ENCODE peak calls at places on chromosome 2, in eight cellular contexts. T is HTR-8/SVneo; Z is T-helper 2 cell; B is cardiac muscle cell; M is colonic mucosa; G is ACHN; U is stimulated activated CD4-positive, alpha-beta T cell treated with anti-CD3 and anti-CD28 coated beads, Interleukin-12 subunit alpha, Interleukin-12 subunit beta, amount 100 ng/mL, for 48 hours; W is NCI-H2081. Y is an unnamed sample.

GRCh38 chr2:45843136-45843535 is 191.7 kb downstream of the PRKCE start:
- DNase-seq in T (no peak), Z (no peak), B (no peak), M (no peak), G (no peak), U (no peak), W (no peak), Y (no peak)

GRCh38 chr2:190794466-190795184 is 86.0 kb upstream of the GLS start:
- DNase-seq in T (no peak), Z (no peak), B (no peak), M (no peak), G (no peak), U (no peak), W (no peak), Y (peak)

GRCh38 chr2:129711816-129712420 is 267.5 kb upstream of the RAB6C start:
- DNase-seq in T (no peak), Z (no peak), B (no peak), M (no peak), G (peak), U (no peak), W (no peak), Y (peak)

GRCh38 chr2:121880283-121880682 is 124.8 kb downstream of the TSN start:
- DNase-seq in T (no peak), Z (no peak), B (peak), M (no peak), G (no peak), U (no peak), W (no peak), Y (no peak)

GRCh38 chr2:25632396-25632795 is 41.0 kb downstream of the DTNB start:
- DNase-seq in T (no peak), Z (no peak), B (no peak), M (no peak), G (no peak), U (no peak), W (no peak), Y (no peak)

GRCh38 chr2:120473522-120474271 is 127.8 kb downstream of the INHBB start:
- DNase-seq in T (no peak), Z (no peak), B (no peak), M (peak), G (no peak), U (no peak), W (no peak), Y (no peak)

GRCh38 chr2:68190991-68191731 is 33.5 kb downstream of the PNO1 start:
- DNase-seq in T (no peak), Z (no peak), B (no peak), M (no peak), G (peak), U (no peak), W (no peak), Y (no peak)

GRCh38 chr2:67945976-67946375 is 116.8 kb downstream of the C1D start:
- DNase-seq in T (no peak), Z (no peak), B (no peak), M (no peak), G (no peak), U (no peak), W (no peak), Y (no peak)

GRCh38 chr2:167187910-167188595 is 299.8 kb downstream of the XIRP2 start:
- DNase-seq in T (no peak), Z (no peak), B (no peak), M (no peak), G (no peak), U (no peak), W (no peak), Y (no peak)

GRCh38 chr2:2103320-2103719 is 227.8 kb downstream of the MYT1L start:
- DNase-seq in T (no peak), Z (no peak), B (no peak), M (no peak), G (no peak), U (no peak), W (no peak), Y (no peak)

GRCh38 chr2:186544255-186544675 is 45.6 kb upstream of the ITGAV start:
- DNase-seq in T (peak), Z (no peak), B (peak), M (no peak), G (peak), U (no peak), W (no peak), Y (peak)

GRCh38 chr2:188348974-188349500 is 57.4 kb downstream of the GULP1 start:
- DNase-seq in T (no peak), Z (no peak), B (no peak), M (no peak), G (no peak), U (no peak), W (no peak), Y (no peak)

GRCh38 chr2:178863856-178864620 is 56.8 kb upstream of the TTN start:
- DNase-seq in T (no peak), Z (no peak), B (peak), M (peak), G (no peak), U (no peak), W (peak), Y (no peak)

GRCh38 chr2:121075641-121076500 is 209.1 kb downstream of the TFCP2L1 start:
- DNase-seq in T (no peak), Z (no peak), B (no peak), M (no peak), G (peak), U (no peak), W (peak), Y (no peak)

GRCh38 chr2:69755862-69756467 is 14.0 kb downstream of the ANXA4 start:
- DNase-seq in T (peak), Z (no peak), B (no peak), M (peak), G (peak), U (no peak), W (no peak), Y (peak)

GRCh38 chr2:74070991-74071390 is 76.7 kb downstream of the BOLA3 start:
- DNase-seq in T (no peak), Z (no peak), B (no peak), M (no peak), G (no peak), U (no peak), W (no peak), Y (no peak)

GRCh38 chr2:165293439-165294420 is 54.5 kb downstream of the SCN2A start:
- DNase-seq in T (peak), Z (peak), B (peak), M (peak), G (peak), U (no peak), W (peak), Y (peak)

GRCh38 chr2:33051586-33052385 is 105.0 kb downstream of the LTBP1 start:
- DNase-seq in T (no peak), Z (no peak), B (no peak), M (no peak), G (no peak), U (no peak), W (no peak), Y (no peak)

GRCh38 chr2:236947896-236948295 is 137.8 kb upstream of the COPS8 start:
- DNase-seq in T (no peak), Z (no peak), B (no peak), M (peak), G (no peak), U (no peak), W (no peak), Y (no peak)

GRCh38 chr2:58521803-58522602 is 280.9 kb upstream of the FANCL start:
- DNase-seq in T (no peak), Z (no peak), B (no peak), M (no peak), G (no peak), U (no peak), W (peak), Y (no peak)

GRCh38 chr2:73938761-73939352 is 12.2 kb downstream of the DGUOK start:
- DNase-seq in T (no peak), Z (no peak), B (no peak), M (no peak), G (no peak), U (no peak), W (no peak), Y (no peak)

GRCh38 chr2:151815821-151816489 is 12.3 kb downstream of the ARL5A start:
- DNase-seq in T (no peak), Z (no peak), B (no peak), M (no peak), G (no peak), U (no peak), W (no peak), Y (no peak)

GRCh38 chr2:149017116-149017985 is 21.1 kb upstream of the LYPD6B start:
- DNase-seq in T (peak), Z (peak), B (peak), M (peak), G (peak), U (peak), W (peak), Y (peak)

GRCh38 chr2:41954304-41955291 is 93.2 kb upstream of the PKDCC start:
- DNase-seq in T (no peak), Z (no peak), B (no peak), M (no peak), G (no peak), U (no peak), W (no peak), Y (no peak)

GRCh38 chr2:225328192-225328591 is 71.3 kb upstream of the NYAP2 start:
- DNase-seq in T (peak), Z (no peak), B (no peak), M (no peak), G (no peak), U (no peak), W (no peak), Y (peak)

GRCh38 chr2:172640389-172640788 is 84.5 kb downstream of the PDK1 start:
- DNase-seq in T (no peak), Z (no peak), B (no peak), M (no peak), G (no peak), U (no peak), W (no peak), Y (no peak)

GRCh38 chr2:64173156-64174135 is 29.2 kb upstream of the PELI1 start:
- DNase-seq in T (no peak), Z (no peak), B (no peak), M (no peak), G (no peak), U (no peak), W (no peak), Y (no peak)

GRCh38 chr2:104658149-104658839 is 195.6 kb upstream of the POU3F3 start:
- DNase-seq in T (no peak), Z (no peak), B (peak), M (no peak), G (no peak), U (no peak), W (no peak), Y (no peak)

GRCh38 chr2:180985771-180986395 is 5.5 kb downstream of the UBE2E3 start:
- DNase-seq in T (no peak), Z (no peak), B (peak), M (no peak), G (no peak), U (no peak), W (no peak), Y (no peak)

GRCh38 chr2:202639233-202639632 is 4.5 kb downstream of the FAM117B start:
- DNase-seq in T (no peak), Z (no peak), B (no peak), M (no peak), G (no peak), U (no peak), W (no peak), Y (no peak)

GRCh38 chr2:7133521-7133920 is 216.3 kb downstream of the RNF144A start:
- DNase-seq in T (no peak), Z (no peak), B (peak), M (no peak), G (peak), U (no peak), W (no peak), Y (no peak)

GRCh38 chr2:77008925-77009706 is 513.1 kb downstream of the LRRTM4 start:
- DNase-seq in T (no peak), Z (no peak), B (no peak), M (no peak), G (peak), U (no peak), W (no peak), Y (peak)

GRCh38 chr2:31523871-31524492 is 56.8 kb downstream of the SRD5A2 start:
- DNase-seq in T (peak), Z (no peak), B (peak), M (peak), G (peak), U (peak), W (peak), Y (peak)

GRCh38 chr2:16139663-16140610 is 199.6 kb downstream of the MYCN start:
- DNase-seq in T (no peak), Z (no peak), B (no peak), M (peak), G (no peak), U (no peak), W (no peak), Y (no peak)

GRCh38 chr2:173584000-173584399 is 229.3 kb downstream of the CDCA7 start:
- DNase-seq in T (no peak), Z (no peak), B (no peak), M (no peak), G (no peak), U (no peak), W (no peak), Y (no peak)

GRCh38 chr2:172230783-172231446 is 128.2 kb upstream of the DLX2 start:
- DNase-seq in T (peak), Z (no peak), B (peak), M (no peak), G (no peak), U (no peak), W (no peak), Y (no peak)